ENCODE peak calls at places on chromosomes 3 and 15, in ten cellular contexts. S is cardiac muscle cell; T is SJSA1; H is effector memory CD4-positive, alpha-beta T cell; I is CD4-positive, alpha-beta memory T cell; Z is right cardiac atrium; V is ascending aorta; P is tibial nerve; W is transverse colon; E is lower lobe of right lung. C is an unnamed sample.

GRCh38 chr3:113141543-113141942 is 69.8 kb upstream of the BOC start:
- DNase-seq in S (no peak), T (no peak), H (no peak), I (no peak), Z (no peak), V (no peak), P (no peak), W (no peak), E (no peak), C (no peak)

GRCh38 chr3:11995061-11995460 is 9.1 kb upstream of the SYN2 start:
- DNase-seq in S (no peak), T (no peak), H (no peak), I (no peak), Z (no peak), V (no peak), P (no peak), W (no peak), E (no peak), C (no peak)

GRCh38 chr3:100044369-100044768 is 69.9 kb downstream of the FILIP1L start:
- DNase-seq in S (no peak), T (no peak), H (no peak), I (no peak), Z (no peak), V (no peak), P (no peak), W (no peak), E (no peak), C (no peak)

GRCh38 chr15:57625703-57626448 is 34.2 kb downstream of the MYZAP start:
- DNase-seq in S (no peak), T (no peak), H (no peak), I (no peak), Z (no peak), V (no peak), P (no peak), W (no peak), E (no peak), C (no peak)

GRCh38 chr15:49815937-49816336 is 195.1 kb downstream of the DTWD1 start:
- DNase-seq in S (peak), T (peak), H (no peak), I (no peak), Z (peak), V (no peak), P (no peak), W (no peak), E (no peak), C (no peak)

GRCh38 chr15:69760890-69761568 is 308.4 kb downstream of the RPLP1 start:
- DNase-seq in S (peak), T (peak), H (peak), I (peak), Z (peak), V (peak), P (peak), W (peak), E (peak), C (no peak)

GRCh38 chr3:156513619-156514018 is 41.3 kb downstream of the SSR3 start:
- DNase-seq in S (no peak), T (peak), H (no peak), I (no peak), Z (no peak), V (no peak), P (no peak), W (no peak), E (no peak), C (no peak)

GRCh38 chr15:65385868-65386253 is 8.1 kb upstream of the IGDCC3 start:
- DNase-seq in S (peak), T (no peak), H (no peak), I (no peak), Z (peak), V (no peak), P (no peak), W (no peak), E (no peak), C (no peak)

GRCh38 chr15:92780816-92781215 is 119.3 kb upstream of the CHD2 start:
- DNase-seq in S (no peak), T (no peak), H (no peak), I (no peak), Z (no peak), V (no peak), P (no peak), W (no peak), E (no peak), C (no peak)

GRCh38 chr3:123440181-123440580 is 8.7 kb downstream of the ADCY5 start:
- DNase-seq in S (no peak), T (peak), H (no peak), I (no peak), Z (no peak), V (no peak), P (no peak), W (no peak), E (no peak), C (peak)

GRCh38 chr3:98979296-98979695 is 77.8 kb upstream of the DCBLD2 start:
- DNase-seq in S (no peak), T (no peak), H (no peak), I (no peak), Z (no peak), V (no peak), P (no peak), W (no peak), E (no peak), C (no peak)

GRCh38 chr3:190319660-190320059 is 2.6 kb downstream of the CLDN1 start:
- DNase-seq in S (no peak), T (no peak), H (no peak), I (no peak), Z (no peak), V (no peak), P (no peak), W (no peak), E (no peak), C (no peak)

GRCh38 chr15:74240002-74240568 is 4.0 kb downstream of the CCDC33 start:
- DNase-seq in S (peak), T (peak), H (no peak), I (no peak), Z (peak), V (peak), P (peak), W (peak), E (peak), C (peak)

GRCh38 chr3:76495216-76495615 is 544.7 kb upstream of the ROBO2 start:
- DNase-seq in S (no peak), T (no peak), H (no peak), I (no peak), Z (no peak), V (no peak), P (no peak), W (no peak), E (no peak), C (no peak)

GRCh38 chr3:78589778-78590177 is 1178.0 kb downstream of the ROBO1 start:
- DNase-seq in S (no peak), T (no peak), H (no peak), I (no peak), Z (no peak), V (no peak), P (no peak), W (no peak), E (no peak), C (no peak)

GRCh38 chr15:74420193-74420905 is 13.4 kb downstream of the SEMA7A start:
- DNase-seq in S (no peak), T (peak), H (no peak), I (no peak), Z (no peak), V (no peak), P (no peak), W (no peak), E (no peak), C (peak)

GRCh38 chr3:81799403-81799802 is 38.0 kb upstream of the GBE1 start:
- DNase-seq in S (peak), T (no peak), H (no peak), I (no peak), Z (no peak), V (no peak), P (no peak), W (no peak), E (no peak), C (no peak)

GRCh38 chr3:138944842-138945645 is 1.9 kb downstream of the FOXL2 start:
- DNase-seq in S (no peak), T (no peak), H (no peak), I (no peak), Z (no peak), V (no peak), P (no peak), W (peak), E (no peak), C (no peak)

GRCh38 chr3:13027154-13027553 is 46.1 kb downstream of the IQSEC1 start:
- DNase-seq in S (no peak), T (no peak), H (no peak), I (no peak), Z (no peak), V (no peak), P (no peak), W (no peak), E (peak), C (no peak)

GRCh38 chr3:10757821-10758130 is 58.3 kb upstream of the SLC6A11 start:
- DNase-seq in S (no peak), T (no peak), H (no peak), I (no peak), Z (no peak), V (no peak), P (no peak), W (no peak), E (no peak), C (no peak)

GRCh38 chr3:189430166-189430565 is 201.0 kb upstream of the TP63 start:
- DNase-seq in S (no peak), T (no peak), H (no peak), I (no peak), Z (no peak), V (no peak), P (no peak), W (no peak), E (no peak), C (no peak)

GRCh38 chr3:89955141-89955540 is 847.7 kb downstream of the EPHA3 start:
- DNase-seq in S (no peak), T (peak), H (no peak), I (no peak), Z (no peak), V (no peak), P (no peak), W (no peak), E (no peak), C (no peak)

GRCh38 chr3:127674099-127674792 is 1.5 kb downstream of the ABTB1 start:
- DNase-seq in S (no peak), T (no peak), H (no peak), I (no peak), Z (no peak), V (no peak), P (no peak), W (no peak), E (no peak), C (no peak)

GRCh38 chr3:30232546-30232945 is 373.9 kb upstream of the TGFBR2 start:
- DNase-seq in S (no peak), T (no peak), H (no peak), I (no peak), Z (no peak), V (no peak), P (no peak), W (no peak), E (no peak), C (no peak)

GRCh38 chr15:96361309-96362000 is 31.0 kb downstream of the NR2F2 start:
- DNase-seq in S (no peak), T (no peak), H (no peak), I (no peak), Z (no peak), V (no peak), P (no peak), W (no peak), E (no peak), C (no peak)

GRCh38 chr3:133269393-133269792 is 130.5 kb upstream of the BFSP2 start:
- DNase-seq in S (no peak), T (no peak), H (no peak), I (no peak), Z (no peak), V (no peak), P (no peak), W (no peak), E (no peak), C (no peak)

GRCh38 chr3:44966795-44967278 is 9.1 kb downstream of the ZDHHC3 start:
- DNase-seq in S (peak), T (no peak), H (no peak), I (no peak), Z (no peak), V (no peak), P (no peak), W (peak), E (no peak), C (no peak)

GRCh38 chr3:134796313-134797079 is 1.4 kb downstream of the EPHB1 start:
- DNase-seq in S (peak), T (no peak), H (no peak), I (no peak), Z (peak), V (no peak), P (no peak), W (no peak), E (no peak), C (no peak)

GRCh38 chr15:33639968-33640367 is 328.3 kb upstream of the CHRM5 start:
- DNase-seq in S (no peak), T (no peak), H (no peak), I (no peak), Z (no peak), V (no peak), P (no peak), W (no peak), E (no peak), C (no peak)

GRCh38 chr3:77795013-77795412 is 755.1 kb downstream of the ROBO2 start:
- DNase-seq in S (no peak), T (no peak), H (no peak), I (no peak), Z (no peak), V (no peak), P (no peak), W (peak), E (peak), C (no peak)

GRCh38 chr3:17850448-17850847 is 108.0 kb upstream of the TBC1D5 start:
- DNase-seq in S (peak), T (no peak), H (no peak), I (no peak), Z (no peak), V (no peak), P (no peak), W (no peak), E (no peak), C (no peak)

GRCh38 chr3:46943237-46944187 is 33.0 kb downstream of the CCDC12 start:
- DNase-seq in S (no peak), T (no peak), H (no peak), I (no peak), Z (no peak), V (no peak), P (no peak), W (peak), E (peak), C (no peak)

GRCh38 chr15:100920516-100921135 is 1.5 kb downstream of the LRRK1 start:
- DNase-seq in S (no peak), T (no peak), H (no peak), I (no peak), Z (no peak), V (no peak), P (no peak), W (no peak), E (no peak), C (no peak)

GRCh38 chr3:141454906-141455602 is 31.8 kb upstream of the RASA2 start:
- DNase-seq in S (peak), T (peak), H (no peak), I (peak), Z (peak), V (no peak), P (peak), W (no peak), E (no peak), C (no peak)

GRCh38 chr3:188179006-188179966 is 25.3 kb downstream of the LPP start:
- DNase-seq in S (no peak), T (no peak), H (no peak), I (no peak), Z (no peak), V (no peak), P (peak), W (no peak), E (peak), C (no peak)

GRCh38 chr3:189531271-189531670 is 99.9 kb upstream of the TP63 start:
- DNase-seq in S (no peak), T (no peak), H (no peak), I (no peak), Z (no peak), V (no peak), P (no peak), W (no peak), E (no peak), C (no peak)

GRCh38 chr15:41878355-41878699 is 15.5 kb downstream of the SPTBN5 start:
- DNase-seq in S (no peak), T (no peak), H (no peak), I (no peak), Z (no peak), V (no peak), P (no peak), W (no peak), E (no peak), C (no peak)

GRCh38 chr3:112881891-112882290 is 35.2 kb upstream of the CD200R1L start:
- DNase-seq in S (no peak), T (no peak), H (no peak), I (no peak), Z (no peak), V (no peak), P (no peak), W (no peak), E (no peak), C (no peak)

GRCh38 chr3:171186817-171187216 is 160.3 kb upstream of the SLC2A2 start:
- DNase-seq in S (no peak), T (no peak), H (no peak), I (no peak), Z (no peak), V (no peak), P (no peak), W (no peak), E (no peak), C (no peak)
- H3K27ac ChIP-seq in S (no peak), T (no peak), H (no peak), I (no peak), Z (no peak), V (no peak), P (no peak), W (no peak), E (no peak), C (no peak)

GRCh38 chr15:83556068-83556467 is 97.9 kb upstream of the ADAMTSL3 start:
- DNase-seq in S (no peak), T (no peak), H (no peak), I (no peak), Z (no peak), V (no peak), P (no peak), W (no peak), E (no peak), C (no peak)

GRCh38 chr15:83556754-83557153 is 97.2 kb upstream of the ADAMTSL3 start:
- DNase-seq in S (no peak), T (no peak), H (no peak), I (no peak), Z (no peak), V (no peak), P (no peak), W (no peak), E (no peak), C (no peak)

GRCh38 chr15:83558146-83558545 is 95.8 kb upstream of the ADAMTSL3 start:
- DNase-seq in S (no peak), T (no peak), H (no peak), I (no peak), Z (no peak), V (no peak), P (no peak), W (no peak), E (no peak), C (no peak)

GRCh38 chr15:83561661-83562060 is 92.3 kb upstream of the ADAMTSL3 start:
- DNase-seq in S (no peak), T (no peak), H (no peak), I (no peak), Z (no peak), V (no peak), P (no peak), W (no peak), E (no peak), C (no peak)

GRCh38 chr15:83559310-83559966 is 94.5 kb upstream of the ADAMTSL3 start:
- DNase-seq in S (peak), T (peak), H (no peak), I (peak), Z (peak), V (no peak), P (peak), W (peak), E (no peak), C (no peak)
- H3K27ac ChIP-seq in S (no peak), T (no peak), H (no peak), I (no peak), Z (no peak), V (no peak), P (no peak), W (no peak), E (no peak), C (peak)

GRCh38 chr15:64164436-64164835 is 1.6 kb upstream of the PPIB start:
- DNase-seq in S (no peak), T (no peak), H (no peak), I (no peak), Z (no peak), V (no peak), P (no peak), W (no peak), E (no peak), C (no peak)

GRCh38 chr15:64162869-64163661 is at the start of gene PPIB:
- DNase-seq in S (peak), T (peak), H (peak), I (peak), Z (peak), V (peak), P (peak), W (peak), E (peak), C (peak)

GRCh38 chr15:64162478-64162868 is 349 bp downstream of the PPIB start:
- DNase-seq in S (no peak), T (no peak), H (no peak), I (no peak), Z (no peak), V (no peak), P (no peak), W (no peak), E (no peak), C (peak)

GRCh38 chr15:64161688-64162477 is 939 bp downstream of the PPIB start:
- DNase-seq in S (no peak), T (no peak), H (no peak), I (no peak), Z (no peak), V (no peak), P (no peak), W (no peak), E (no peak), C (no peak)

DNA sequence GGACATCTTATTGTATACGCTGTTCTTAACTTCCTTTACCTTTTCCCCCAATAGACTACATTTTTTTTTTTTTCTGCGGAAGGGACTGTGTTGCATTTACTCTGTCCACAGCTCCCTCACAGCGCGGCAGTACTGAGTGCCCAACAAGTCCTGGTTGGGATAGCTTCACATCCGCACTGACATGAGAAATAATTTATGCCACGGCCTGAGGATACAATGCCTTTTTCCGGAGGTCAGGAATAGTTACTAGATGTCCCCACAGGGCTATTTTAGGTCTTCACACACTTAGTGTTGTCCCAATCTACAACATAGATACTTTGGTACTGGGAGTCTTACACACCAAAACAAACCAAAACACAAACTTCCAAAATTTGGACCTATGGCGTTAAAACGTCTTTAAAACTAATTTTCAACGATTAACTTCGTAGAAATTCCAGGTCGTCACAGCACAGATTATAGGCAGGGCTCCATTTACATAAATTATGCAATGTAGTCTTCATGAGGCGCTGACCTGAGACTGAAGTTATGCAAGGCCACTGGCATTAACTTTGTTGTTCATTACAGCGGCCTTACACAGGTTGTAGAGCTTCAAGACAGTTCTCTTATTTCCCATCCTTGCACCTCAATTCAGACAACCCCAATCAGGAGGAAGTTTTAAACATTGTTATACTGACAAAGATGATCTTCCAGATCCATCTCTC is 990 bp upstream of the PPIB start:
- DNase-seq in S (no peak), T (no peak), H (no peak), I (no peak), Z (peak), V (no peak), P (no peak), W (no peak), E (peak), C (no peak)
- H3K27ac ChIP-seq in S (peak), T (no peak), H (peak), I (peak), Z (peak), V (peak), P (peak), W (peak), E (peak), C (peak)

GRCh38 chr3:38274864-38275649 is 7.0 kb upstream of the SLC22A14 start:
- DNase-seq in S (no peak), T (no peak), H (no peak), I (no peak), Z (no peak), V (no peak), P (no peak), W (no peak), E (no peak), C (no peak)
- H3K27ac ChIP-seq in S (no peak), T (no peak), H (no peak), I (no peak), Z (no peak), V (no peak), P (no peak), W (no peak), E (no peak), C (no peak)